ENCODE peak calls at places on chromosomes 5 and 9, in four cellular contexts. One of them, this sample, is unnamed.
A peak's percentile ranks its signal among the peaks of the same experiment; 100 is the strongest.

GRCh38 chr5:156402387-156402921 is 75.5 kb downstream of the SGCD start:
- DNase-seq in H9: peak; percentile 72
- DNase-seq in neuronal stem cell: peak; percentile 33
- DNase-seq in IMR-90: no peak
- DNase-seq in this sample: no peak

GRCh38 chr5:33148076-33148501 is 292.7 kb upstream of the TARS1 start:
- DNase-seq in H9: no peak
- DNase-seq in neuronal stem cell: no peak
- DNase-seq in IMR-90: peak; percentile 90
- DNase-seq in this sample: peak; percentile 45

GRCh38 chr5:32713396-32714381 is 2.6 kb downstream of the NPR3 start:
- DNase-seq in H9: peak; percentile 83
- DNase-seq in neuronal stem cell: peak; percentile 30
- DNase-seq in IMR-90: peak; percentile 57
- DNase-seq in this sample: no peak

GRCh38 chr9:115397591-115398312 is 279.8 kb upstream of the TNC start:
- DNase-seq in H9: no peak
- DNase-seq in neuronal stem cell: no peak
- DNase-seq in IMR-90: no peak
- DNase-seq in this sample: no peak

GRCh38 chr9:129143461-129143927 is 32.3 kb downstream of the PTPA start:
- DNase-seq in H9: peak; percentile 89
- DNase-seq in neuronal stem cell: no peak
- DNase-seq in IMR-90: peak; percentile 84
- DNase-seq in this sample: no peak

GRCh38 chr9:64057553-64057952 is 1227.5 kb downstream of the FOXD4L5 start:
- DNase-seq in H9: no peak
- DNase-seq in neuronal stem cell: no peak
- DNase-seq in IMR-90: no peak
- DNase-seq in this sample: no peak

GRCh38 chr5:173802670-173803165 is 85.4 kb upstream of the CPEB4 start:
- DNase-seq in H9: no peak
- DNase-seq in neuronal stem cell: no peak
- DNase-seq in IMR-90: peak; percentile 11
- DNase-seq in this sample: peak; percentile 47

GRCh38 chr5:105849701-105850100 is 1821.0 kb downstream of the EFNA5 start:
- DNase-seq in H9: no peak
- DNase-seq in neuronal stem cell: no peak
- DNase-seq in IMR-90: peak; percentile 70
- DNase-seq in this sample: no peak

GRCh38 chr5:178152491-178153444 is 917 bp downstream of the NHP2 start:
- DNase-seq in H9: no peak
- DNase-seq in neuronal stem cell: no peak
- DNase-seq in IMR-90: peak; percentile 12
- DNase-seq in this sample: no peak

GRCh38 chr9:120612218-120612617 is 32.3 kb upstream of the CDK5RAP2 start:
- DNase-seq in H9: no peak
- DNase-seq in neuronal stem cell: no peak
- DNase-seq in IMR-90: peak; percentile 4
- DNase-seq in this sample: no peak

GRCh38 chr9:92963831-92964606 is 16.7 kb downstream of the FGD3 start:
- DNase-seq in H9: no peak
- DNase-seq in neuronal stem cell: no peak
- DNase-seq in IMR-90: no peak
- DNase-seq in this sample: peak; percentile 6

GRCh38 chr5:31463341-31463740 is 68.6 kb downstream of the DROSHA start:
- DNase-seq in H9: no peak
- DNase-seq in neuronal stem cell: no peak
- DNase-seq in IMR-90: peak; percentile 23
- DNase-seq in this sample: no peak

GRCh38 chr9:107737987-107738743 is 248.6 kb upstream of the KLF4 start:
- DNase-seq in H9: no peak
- DNase-seq in neuronal stem cell: no peak
- DNase-seq in IMR-90: peak; percentile 95
- DNase-seq in this sample: no peak
- H4K8ac ChIP-seq in H9: no peak overlapping the region
- H4K8ac ChIP-seq in neuronal stem cell: no peak overlapping the region
- H4K8ac ChIP-seq in IMR-90: peak overlapping the region; percentile 93
- H4K8ac ChIP-seq in this sample: peak overlapping the region; percentile 44

DNA sequence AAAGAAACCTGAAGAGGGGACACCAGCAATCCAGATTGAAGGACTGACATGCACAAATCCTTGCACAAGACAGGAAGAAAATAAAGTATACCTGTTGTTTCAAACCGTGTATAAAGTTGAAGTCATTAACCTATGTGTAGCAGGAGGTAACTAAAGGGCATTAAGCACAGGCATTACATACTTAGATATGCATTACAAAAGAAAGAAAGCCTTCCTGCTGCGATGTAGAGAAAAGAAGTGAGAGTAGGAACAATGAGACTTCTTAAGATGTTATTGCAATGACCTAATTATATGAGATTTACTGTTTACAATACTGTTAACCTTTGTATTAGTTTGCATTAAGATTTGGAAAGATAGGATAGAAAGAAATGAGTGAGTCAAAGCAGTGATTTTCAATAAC is 308.9 kb upstream of the PTPRD start:
- DNase-seq in H9: no peak
- DNase-seq in neuronal stem cell: peak; percentile 31
- DNase-seq in IMR-90: no peak
- DNase-seq in this sample: no peak
- H2AK5ac ChIP-seq in H9: no peak overlapping the region
- H2AK5ac ChIP-seq in neuronal stem cell: no peak overlapping the region
- H2AK5ac ChIP-seq in IMR-90: no peak overlapping the region
- H2AK5ac ChIP-seq in this sample: no peak overlapping the region

GRCh38 chr5:162283611-162284010 is 216.0 kb downstream of the GABRG2 start:
- DNase-seq in H9: no peak
- DNase-seq in neuronal stem cell: no peak
- DNase-seq in IMR-90: no peak
- DNase-seq in this sample: no peak

DNA sequence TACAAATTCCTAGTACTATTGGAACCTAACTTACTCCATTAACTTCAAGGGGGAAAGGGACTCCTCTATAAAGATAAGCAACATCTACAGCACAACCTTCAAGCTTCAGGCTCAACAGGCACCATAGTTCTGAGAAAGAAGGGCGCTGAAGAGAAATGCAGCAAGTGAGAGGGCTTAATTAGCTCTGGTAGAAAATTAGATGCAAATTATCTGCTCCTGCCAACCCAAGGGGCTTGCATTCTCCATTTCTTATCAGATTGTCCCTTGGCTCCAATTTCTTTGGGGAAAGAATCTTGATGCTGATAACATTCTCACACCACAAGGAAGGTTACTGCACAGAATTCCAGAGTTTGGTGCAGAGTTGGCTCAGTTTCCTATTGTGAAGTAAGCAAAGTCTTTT is 214.6 kb downstream of the GABRG2 start:
- DNase-seq in H9: no peak
- DNase-seq in neuronal stem cell: no peak
- DNase-seq in IMR-90: no peak
- DNase-seq in this sample: no peak
- H4K8ac ChIP-seq in H9: no peak overlapping the region
- H4K8ac ChIP-seq in neuronal stem cell: no peak overlapping the region
- H4K8ac ChIP-seq in IMR-90: no peak overlapping the region
- H4K8ac ChIP-seq in this sample: no peak overlapping the region

DNA sequence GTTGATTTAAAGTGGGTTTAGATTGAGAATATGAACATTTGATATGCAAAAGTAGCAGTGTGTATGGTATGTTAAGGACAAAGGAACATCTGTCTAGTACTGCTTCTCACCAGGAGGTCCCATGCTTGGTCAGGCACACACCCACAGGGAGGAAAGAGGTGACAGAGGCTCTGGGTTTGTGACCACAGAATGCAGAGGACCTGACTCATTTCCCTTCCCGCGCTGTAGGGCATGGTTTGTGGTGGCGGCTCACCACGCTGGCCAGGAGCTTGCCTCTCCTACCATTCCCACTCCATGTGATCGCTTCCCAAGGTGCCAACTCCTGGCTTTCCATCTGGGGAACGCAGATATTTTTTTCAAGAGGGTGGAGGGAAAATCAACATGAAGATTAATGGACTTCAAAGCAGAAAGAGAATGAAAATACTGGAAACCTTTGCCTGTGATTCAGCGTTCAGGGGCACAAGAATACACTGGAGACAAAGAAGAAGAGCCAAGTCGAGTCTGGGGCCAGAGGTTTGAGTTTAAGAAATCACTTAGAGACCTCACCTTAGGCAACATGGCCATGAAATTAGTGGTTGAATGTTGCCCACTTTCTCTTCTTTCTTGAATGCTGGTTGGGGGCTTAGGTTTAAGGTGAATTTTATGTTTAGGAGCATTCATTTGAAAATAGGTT is 477.8 kb downstream of the CCDC171 start:
- DNase-seq in H9: no peak
- DNase-seq in neuronal stem cell: no peak
- DNase-seq in IMR-90: peak; percentile 96
- DNase-seq in this sample: peak; percentile 19
- H2AK5ac ChIP-seq in H9: no peak overlapping the region
- H2AK5ac ChIP-seq in neuronal stem cell: no peak overlapping the region
- H2AK5ac ChIP-seq in IMR-90: no peak overlapping the region
- H2AK5ac ChIP-seq in this sample: no peak overlapping the region

GRCh38 chr5:152529456-152529855 is 124.4 kb upstream of the NMUR2 start:
- DNase-seq in H9: peak; percentile 74
- DNase-seq in neuronal stem cell: no peak
- DNase-seq in IMR-90: no peak
- DNase-seq in this sample: no peak
- H4K8ac ChIP-seq in H9: no peak overlapping the region
- H4K8ac ChIP-seq in neuronal stem cell: no peak overlapping the region
- H4K8ac ChIP-seq in IMR-90: no peak overlapping the region
- H4K8ac ChIP-seq in this sample: no peak overlapping the region

GRCh38 chr5:149638136-149638535 is 56.8 kb downstream of the ARHGEF37 start:
- DNase-seq in H9: no peak
- DNase-seq in neuronal stem cell: no peak
- DNase-seq in IMR-90: no peak
- DNase-seq in this sample: no peak

GRCh38 chr5:149636861-149637246 is 55.6 kb downstream of the ARHGEF37 start:
- DNase-seq in H9: peak; percentile 71
- DNase-seq in neuronal stem cell: peak; percentile 75
- DNase-seq in IMR-90: peak; percentile 62
- DNase-seq in this sample: peak; percentile 90

GRCh38 chr5:149633671-149634350 is 52.5 kb downstream of the ARHGEF37 start:
- DNase-seq in H9: no peak
- DNase-seq in neuronal stem cell: no peak
- DNase-seq in IMR-90: peak; percentile 46
- DNase-seq in this sample: no peak

GRCh38 chr5:149636191-149636860 is 55.0 kb downstream of the ARHGEF37 start:
- DNase-seq in H9: no peak
- DNase-seq in neuronal stem cell: no peak
- DNase-seq in IMR-90: no peak
- DNase-seq in this sample: no peak

GRCh38 chr5:149635394-149635793 is 54.1 kb downstream of the ARHGEF37 start:
- DNase-seq in H9: no peak
- DNase-seq in neuronal stem cell: no peak
- DNase-seq in IMR-90: peak; percentile 74
- DNase-seq in this sample: no peak
- H2AK5ac ChIP-seq in H9: no peak overlapping the region
- H2AK5ac ChIP-seq in neuronal stem cell: no peak overlapping the region
- H2AK5ac ChIP-seq in IMR-90: no peak overlapping the region
- H2AK5ac ChIP-seq in this sample: no peak overlapping the region

GRCh38 chr5:27267209-27267824 is 228.9 kb upstream of the CDH9 start:
- DNase-seq in H9: no peak
- DNase-seq in neuronal stem cell: no peak
- DNase-seq in IMR-90: no peak
- DNase-seq in this sample: no peak
- H4K8ac ChIP-seq in H9: no peak overlapping the region
- H4K8ac ChIP-seq in neuronal stem cell: no peak overlapping the region
- H4K8ac ChIP-seq in IMR-90: no peak overlapping the region
- H4K8ac ChIP-seq in this sample: no peak overlapping the region

This sample was measured in trophoblast cell.